ENCODE peak calls at places on chromosomes 4 and X, in five cellular contexts. N is activated T-cell treated with anti-CD3 and anti-CD28 coated beads, Interleukin-2, amount 50 U/mL, for 48 hours; E is frontal cortex; O is activated naive CD4-positive, alpha-beta T cell; U is A549. A is an unnamed sample.

GRCh38 chr4:960736-961650 is 12.4 kb downstream of the DGKQ start:
- DNase-seq in N (no peak), U (no peak), O (no peak), E (no peak), A (no peak)

GRCh38 chr4:136424052-136424451 is 1108.2 kb downstream of the PCDH18 start:
- DNase-seq in O (no peak), U (no peak), E (no peak), N (no peak), A (no peak)

GRCh38 chrX:22616867-22617266 is 344.2 kb downstream of the CBLL2 start:
- DNase-seq in N (no peak), U (no peak), E (no peak), O (no peak), A (no peak)

GRCh38 chr4:14196141-14196540 is 568.6 kb upstream of the BOD1L1 start:
- DNase-seq in U (peak; percentile 48), E (no peak), N (no peak), O (no peak), A (no peak)

GRCh38 chr4:47873877-47874571 is 36.2 kb upstream of the CORIN start:
- DNase-seq in U (no peak), O (no peak), E (no peak), N (no peak), A (no peak)

GRCh38 chr4:140353836-140354235 is 19.6 kb upstream of the SCOC start:
- DNase-seq in E (no peak), N (no peak), U (no peak), O (no peak), A (no peak)

GRCh38 chr4:46399440-46399839 is 9.5 kb upstream of the GABRA2 start:
- DNase-seq in N (no peak), E (no peak), U (no peak), O (no peak), A (no peak)

GRCh38 chr4:126939401-126939800 is 693.4 kb upstream of the INTU start:
- DNase-seq in O (no peak), E (no peak), U (no peak), N (no peak), A (no peak)

GRCh38 chr4:38948551-38948950 is 80.9 kb downstream of the FAM114A1 start:
- DNase-seq in N (no peak), U (peak; percentile 8), O (no peak), E (no peak), A (no peak)

GRCh38 chr4:7936963-7937362 is 2.7 kb downstream of the AFAP1 start:
- DNase-seq in E (no peak), N (no peak), O (no peak), U (no peak), A (no peak)

GRCh38 chrX:137431693-137432488 is 134.0 kb upstream of the ZIC3 start:
- DNase-seq in E (no peak), O (no peak), U (no peak), N (no peak), A (no peak)

GRCh38 chr4:39609454-39609911 is 29.2 kb downstream of the SMIM14 start:
- DNase-seq in U (peak; percentile 37), O (no peak), N (no peak), E (no peak), A (no peak)

GRCh38 chr4:169756971-169757574 is 671 bp downstream of the HPF1 start:
- DNase-seq in E (no peak), U (no peak), N (no peak), O (no peak), A (no peak)

GRCh38 chrX:2696698-2697215 is 5.7 kb downstream of the CD99 start:
- DNase-seq in O (no peak), U (peak; percentile 35), E (no peak), N (peak; percentile 70), A (no peak)

GRCh38 chrX:104284407-104285000 is 29.8 kb upstream of the ESX1 start:
- DNase-seq in N (no peak), O (no peak), E (no peak), U (no peak), A (no peak)

GRCh38 chr4:177251237-177251636 is 58.4 kb upstream of the NEIL3 start:
- DNase-seq in E (no peak), N (no peak), O (no peak), U (no peak), A (no peak)

GRCh38 chrX:120790118-120790517 is 85.5 kb downstream of the CT47B1 start:
- DNase-seq in U (peak; percentile 65), E (peak; percentile 22), O (no peak), N (no peak), A (no peak)

GRCh38 chr4:106034205-106034604 is 138.9 kb downstream of the NPNT start:
- DNase-seq in O (no peak), U (no peak), E (no peak), N (no peak), A (no peak)

GRCh38 chrX:15146515-15146914 is 123.4 kb downstream of the ASB9 start:
- DNase-seq in E (no peak), O (no peak), N (peak; percentile 51), U (peak; percentile 2), A (no peak)

GRCh38 chr4:156672924-156673323 is 298.7 kb downstream of the PDGFC start:
- DNase-seq in E (no peak), O (no peak), U (no peak), N (no peak), A (no peak)